ENCODE peak calls at places on chromosomes 12 and 14, in nine cellular contexts. D is HEK293T, F is kidney epithelial cell, B is endothelial cell, N is SHP77, R is neural progenitor cell, S is progenitor cell of endocrine pancreas, C is midbrain, V is fibroblast of lung. M is an unnamed sample.

GRCh38 chr14:23047751-23048693 is 6.0 kb downstream of the PSMB11 start:
- DNase-seq in D (no peak), B (no peak), S (no peak), F (no peak), V (no peak), R (no peak), C (no peak), N (no peak), M (no peak)

GRCh38 chr14:104131968-104132732 is 6.2 kb upstream of the KIF26A start:
- DNase-seq in B (no peak), S (no peak), D (no peak), N (no peak), F (no peak), R (no peak), C (no peak), V (no peak), M (peak; percentile 2)

GRCh38 chr14:67268456-67269115 is 27.4 kb downstream of the PALS1 start:
- DNase-seq in D (no peak), R (peak; percentile 83), F (no peak), S (no peak), V (peak; percentile 43), N (no peak), C (no peak), B (no peak), M (peak; percentile 8)

GRCh38 chr14:54568821-54569591 is 2.1 kb downstream of the SAMD4A start:
- DNase-seq in V (peak; percentile 45), C (no peak), F (no peak), B (no peak), D (no peak), N (no peak), R (peak; percentile 26), S (no peak), M (peak; percentile 16)

GRCh38 chr12:100706029-100706428 is 88.5 kb upstream of the ANO4 start:
- DNase-seq in V (peak; percentile 86), B (no peak), R (no peak), F (peak; percentile 70), D (no peak), S (no peak), N (no peak), C (no peak), M (no peak)

GRCh38 chr14:96635850-96636249 is 133.7 kb downstream of the PAPOLA start:
- DNase-seq in S (no peak), R (no peak), V (no peak), F (no peak), D (peak; percentile 2), C (no peak), N (no peak), B (no peak), M (no peak)

GRCh38 chr14:39184628-39185255 is 9.7 kb downstream of the PNN start:
- DNase-seq in D (no peak), B (no peak), F (no peak), S (no peak), C (no peak), N (no peak), R (no peak), V (no peak), M (no peak)

GRCh38 chr14:33315217-33315616 is 376.5 kb downstream of the NPAS3 start:
- DNase-seq in C (no peak), B (no peak), S (no peak), F (no peak), V (no peak), N (no peak), D (no peak), R (no peak), M (no peak)

GRCh38 chr12:69071091-69071370 is 138.1 kb upstream of the CPM start:
- DNase-seq in S (no peak), D (no peak), N (no peak), V (no peak), C (no peak), B (no peak), F (no peak), R (no peak), M (no peak)

GRCh38 chr14:102471921-102472814 is 37.4 kb downstream of the ANKRD9 start:
- DNase-seq in B (no peak), S (no peak), F (no peak), N (no peak), V (no peak), D (no peak), R (no peak), C (peak; percentile 32), M (no peak)

GRCh38 chr14:99722741-99723140 is 38.6 kb downstream of the CYP46A1 start:
- DNase-seq in D (no peak), F (no peak), S (no peak), V (no peak), C (no peak), R (no peak), B (no peak), N (no peak), M (no peak)

GRCh38 chr14:77139540-77140342 is 1.9 kb downstream of the ZDHHC22 start:
- DNase-seq in V (no peak), F (no peak), D (peak; percentile 83), C (peak; percentile 26), S (peak; percentile 57), B (peak; percentile 84), N (peak; percentile 39), R (peak; percentile 90), M (peak; percentile 84)

GRCh38 chr14:34682787-34683321 is 31.5 kb downstream of the CFL2 start:
- DNase-seq in R (no peak), C (no peak), S (no peak), B (no peak), N (no peak), F (no peak), D (no peak), V (peak; percentile 73), M (no peak)

GRCh38 chr12:26389303-26389702 is 193.9 kb downstream of the SSPN start:
- DNase-seq in N (no peak), R (no peak), V (no peak), D (no peak), B (no peak), F (no peak), S (no peak), C (no peak), M (no peak)

GRCh38 chr14:71497645-71498086 is 434.6 kb upstream of the RGS6 start:
- DNase-seq in S (no peak), N (no peak), B (no peak), R (no peak), C (no peak), V (peak; percentile 87), D (no peak), F (no peak), M (no peak)